ENCODE peak calls at places on chromosome 16, in eight cellular contexts. V is lung microvascular endothelial cell; M is omental fat pad; B is esophagus squamous epithelium; G is MCF 10A; S is endothelial cell; R is activated CD4-positive, alpha-beta T cell treated with anti-CD3 and anti-CD28 coated beads, Interleukin-2, amount 50 U/mL, for 24 hours; P is T-helper 1 cell. O is an unnamed sample.

GRCh38 chr16:51538707-51539604 is 387.9 kb upstream of the SALL1 start:
- DNase-seq in V (peak; percentile 79), M (no peak), B (no peak), G (peak; percentile 93), S (peak; percentile 13), R (no peak), P (no peak), O (no peak)

GRCh38 chr16:49400611-49401010 is 27.0 kb downstream of the C16orf78 start:
- DNase-seq in V (no peak), M (no peak), B (no peak), G (no peak), S (no peak), R (no peak), P (no peak), O (no peak)

GRCh38 chr16:49348408-49349176 is 25.0 kb upstream of the C16orf78 start:
- DNase-seq in V (no peak), M (no peak), B (no peak), G (no peak), S (no peak), R (no peak), P (no peak), O (no peak)

GRCh38 chr16:84795338-84796053 is 24.3 kb upstream of the CRISPLD2 start:
- DNase-seq in V (peak; percentile 86), M (no peak), B (no peak), G (peak; percentile 91), S (no peak), R (no peak), P (no peak), O (no peak)

GRCh38 chr16:47944589-47944988 is 211.2 kb downstream of the ABCC12 start:
- DNase-seq in V (no peak), M (no peak), B (no peak), G (no peak), S (no peak), R (no peak), P (no peak), O (no peak)

GRCh38 chr16:1946495-1947368 is 3.7 kb upstream of the MSRB1 start:
- DNase-seq in V (no peak), M (no peak), B (no peak), G (no peak), S (no peak), R (no peak), P (no peak), O (no peak)

GRCh38 chr16:68954871-68955635 is 111.7 kb downstream of the TANGO6 start:
- DNase-seq in V (no peak), M (no peak), B (no peak), G (no peak), S (no peak), R (no peak), P (no peak), O (no peak)

GRCh38 chr16:28478511-28479180 is 6.5 kb upstream of the NPIPB7 start:
- DNase-seq in V (no peak), M (no peak), B (no peak), G (no peak), S (no peak), R (no peak), P (no peak), O (no peak)

GRCh38 chr16:50146479-50147435 is 6.3 kb upstream of the TENT4B start:
- DNase-seq in V (peak; percentile 12), M (no peak), B (no peak), G (no peak), S (no peak), R (no peak), P (no peak), O (no peak)

GRCh38 chr16:50050802-50051201 is 15.0 kb upstream of the HEATR3 start:
- DNase-seq in V (no peak), M (no peak), B (no peak), G (no peak), S (no peak), R (no peak), P (no peak), O (no peak)

GRCh38 chr16:67969286-67970039 is 1.0 kb upstream of the SLC12A4 start:
- DNase-seq in V (no peak), M (no peak), B (no peak), G (no peak), S (no peak), R (no peak), P (no peak), O (peak; percentile 77)

O was measured in HuH-7.5.